ENCODE peak calls at places on chromosome 6, in seven cellular contexts. O, U, A, H, F, T and J are unnamed samples.

GRCh38 chr6:5214570-5215052 is 46.1 kb downstream of the LYRM4 start:
- DNase-seq in T (peak), U (peak), A (no peak), O (no peak), F (no peak), H (peak), J (no peak)

GRCh38 chr6:166474721-166475565 is 92.2 kb upstream of the MPC1 start:
- DNase-seq in H (peak), O (no peak), F (peak), T (no peak), A (no peak), U (peak), J (peak)

GRCh38 chr6:11393713-11394627 is 143.6 kb upstream of the TMEM170B start:
- DNase-seq in T (no peak), U (peak), O (no peak), F (no peak), A (no peak), H (peak), J (no peak)

GRCh38 chr6:13914346-13914745 is 10.4 kb upstream of the RNF182 start:
- DNase-seq in A (no peak), H (no peak), O (no peak), T (no peak), U (no peak), F (no peak), J (no peak)

GRCh38 chr6:137303436-137303835 is 84.3 kb upstream of the IFNGR1 start:
- DNase-seq in T (no peak), U (no peak), H (no peak), O (no peak), A (no peak), F (no peak), J (no peak)

GRCh38 chr6:27295301-27296079 is 16.6 kb downstream of the POM121L2 start:
- DNase-seq in A (no peak), F (no peak), H (no peak), T (no peak), U (peak), O (no peak), J (no peak)

GRCh38 chr6:130513770-130514169 is 148.0 kb downstream of the TMEM200A start:
- DNase-seq in O (no peak), F (no peak), A (no peak), T (no peak), U (peak), H (peak), J (no peak)

GRCh38 chr6:8645212-8645611 is 209.9 kb upstream of the SLC35B3 start:
- DNase-seq in A (no peak), H (no peak), O (no peak), T (no peak), F (no peak), U (no peak), J (no peak)

GRCh38 chr6:119340766-119341487 is 8.6 kb downstream of the MAN1A1 start:
- DNase-seq in A (no peak), U (no peak), H (no peak), T (no peak), O (no peak), F (no peak), J (no peak)

GRCh38 chr6:93794161-93794560 is 374.8 kb upstream of the EPHA7 start:
- DNase-seq in F (no peak), H (no peak), T (no peak), O (no peak), U (peak), A (no peak), J (no peak)